ENCODE peak calls at places on chromosomes 11 and 22, in nine cellular contexts. O is endothelial cell of umbilical vein, V is Peyer's patch, C is stomach, Y is upper lobe of left lung, A is transverse colon, N is prostate gland, B is H1, E is esophagus squamous epithelium. R is an unnamed sample.

GRCh38 chr22:46528121-46528610 is 9.3 kb downstream of the CELSR1 start:
- DNase-seq in O (peak; percentile 27), V (no peak), C (no peak), Y (no peak), A (no peak), N (peak; percentile 34), B (no peak), E (no peak), R (no peak)

GRCh38 chr11:70073188-70073817 is 4.8 kb upstream of the ANO1 start:
- DNase-seq in O (peak; percentile 24), V (no peak), C (no peak), Y (no peak), A (no peak), N (no peak), B (no peak), E (no peak), R (no peak)

GRCh38 chr22:41106122-41106968 is 14.0 kb downstream of the EP300 start:
- DNase-seq in O (no peak), V (no peak), C (no peak), Y (no peak), A (no peak), N (no peak), B (no peak), E (no peak), R (no peak)

GRCh38 chr11:38867338-38867737 is 2269.3 kb upstream of the RAG2 start:
- DNase-seq in O (no peak), V (no peak), C (no peak), Y (no peak), A (no peak), N (no peak), B (no peak), E (no peak), R (no peak)

GRCh38 chr11:115500547-115501503 is 3.4 kb downstream of the CADM1 start:
- DNase-seq in O (no peak), V (no peak), C (no peak), Y (no peak), A (no peak), N (peak; percentile 23), B (no peak), E (no peak), R (no peak)

GRCh38 chr22:42500164-42500835 is 19.3 kb downstream of the RRP7A start:
- DNase-seq in O (peak; percentile 55), V (peak; percentile 79), C (peak; percentile 89), Y (peak; percentile 97), A (peak; percentile 92), N (peak; percentile 86), B (peak; percentile 73), E (peak; percentile 41), R (peak; percentile 90)

GRCh38 chr11:133911169-133911568 is 45.6 kb downstream of the IGSF9B start:
- DNase-seq in O (no peak), V (no peak), C (no peak), Y (no peak), A (no peak), N (no peak), B (no peak), E (no peak), R (no peak)

GRCh38 chr11:45179686-45180085 is 33.2 kb downstream of the PRDM11 start:
- DNase-seq in O (no peak), V (no peak), C (no peak), Y (no peak), A (no peak), N (no peak), B (no peak), E (no peak), R (no peak)

GRCh38 chr11:46348566-46348981 is 1.3 kb downstream of the DGKZ start:
- DNase-seq in O (no peak), V (no peak), C (no peak), Y (no peak), A (peak; percentile 39), N (no peak), B (no peak), E (no peak), R (peak; percentile 66)

GRCh38 chr11:119262668-119263351 is 54.1 kb downstream of the MCAM start:
- DNase-seq in O (peak; percentile 71), V (no peak), C (no peak), Y (no peak), A (no peak), N (no peak), B (no peak), E (no peak), R (no peak)

GRCh38 chr11:101866619-101867491 is 48.0 kb upstream of the CEP126 start:
- DNase-seq in O (peak; percentile 29), V (no peak), C (no peak), Y (no peak), A (no peak), N (no peak), B (no peak), E (no peak), R (no peak)

GRCh38 chr22:37660709-37661045 is 2.2 kb downstream of the PDXP start:
- DNase-seq in O (no peak), V (no peak), C (no peak), Y (no peak), A (no peak), N (no peak), B (no peak), E (no peak), R (no peak)

GRCh38 chr22:27311666-27312566 is 489.6 kb downstream of the MN1 start:
- DNase-seq in O (no peak), V (no peak), C (no peak), Y (peak; percentile 19), A (peak; percentile 23), N (no peak), B (no peak), E (no peak), R (no peak)

GRCh38 chr11:126646701-126647209 is 291.3 kb downstream of the ST3GAL4 start:
- DNase-seq in O (no peak), V (no peak), C (no peak), Y (no peak), A (no peak), N (no peak), B (no peak), E (no peak), R (no peak)

GRCh38 chr22:49768511-49768910 is 59.2 kb downstream of the BRD1 start:
- DNase-seq in O (no peak), V (no peak), C (no peak), Y (peak; percentile 70), A (peak; percentile 1), N (no peak), B (no peak), E (no peak), R (no peak)

GRCh38 chr11:27627979-27628378 is 72.3 kb downstream of the BDNF start:
- DNase-seq in O (no peak), V (no peak), C (no peak), Y (no peak), A (no peak), N (no peak), B (no peak), E (no peak), R (no peak)
- TF ChIP-seq POLR2A in O (no peak), V (no peak), C (no peak), Y (no peak), A (no peak), N (no peak), B (peak; percentile 83), E (no peak), R (no peak)

GRCh38 chr22:32576553-32577255 is 102.1 kb downstream of the FBXO7 start:
- DNase-seq in O (no peak), V (no peak), C (no peak), Y (no peak), A (no peak), N (peak; percentile 65), B (no peak), E (no peak), R (no peak)
- H3K36me3 ChIP-seq in O (no peaks in the 10 kb centered on the region), V (no peaks in the 10 kb centered on the region), C (no peaks in the 10 kb centered on the region), Y (no peaks in the 10 kb centered on the region), A (no peaks in the 10 kb centered on the region), N (no peaks in the 10 kb centered on the region), B (no peaks in the 10 kb centered on the region), E (no peaks in the 10 kb centered on the region), R (no peaks in the 10 kb centered on the region)

DNA sequence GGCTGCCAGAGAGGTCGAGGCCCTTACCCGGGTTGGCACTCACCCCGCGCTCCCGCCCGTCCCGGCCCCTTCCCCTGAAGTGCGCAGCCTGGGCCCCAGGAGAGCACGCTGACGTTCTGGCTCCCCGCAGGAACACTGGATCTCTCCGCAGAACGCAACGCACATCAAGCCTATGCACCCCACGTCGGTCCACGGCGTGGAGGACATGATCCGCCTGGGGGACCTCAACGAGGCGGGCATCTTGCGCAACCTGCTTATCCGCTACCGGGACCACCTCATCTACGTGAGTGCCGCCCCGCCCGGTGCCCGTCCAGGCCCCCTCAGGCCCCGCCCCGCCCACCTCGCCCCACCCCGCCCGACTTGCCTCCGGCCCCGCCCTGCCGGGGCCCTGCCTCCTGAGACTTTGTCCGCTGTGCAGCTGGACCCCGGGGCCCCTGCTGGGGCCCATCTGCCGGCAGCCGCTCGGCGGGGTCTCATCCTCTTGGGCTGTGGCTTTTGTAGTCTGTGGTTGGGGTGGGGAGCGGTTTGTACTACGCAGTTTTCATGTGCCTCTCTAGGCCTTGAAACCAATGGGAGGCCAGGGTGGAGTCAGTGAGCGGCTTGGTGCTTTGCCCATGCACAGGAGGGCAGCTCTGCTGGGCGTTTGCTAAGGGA is 19.7 kb downstream of the MYO7A start:
- DNase-seq in O (no peak), V (no peak), C (peak; percentile 44), Y (peak; percentile 87), A (peak; percentile 46), N (no peak), B (peak; percentile 29), E (no peak), R (no peak)
- H3K4me3 ChIP-seq in O (no peak overlapping the region), V (peak overlapping the region; percentile 35), C (peak overlapping the region; percentile 40), Y (peak overlapping the region; percentile 44), A (peak overlapping the region; percentile 7), N (peak overlapping the region; percentile 19), B (peak overlapping the region; percentile 54), E (peak overlapping the region; percentile 22), R (no peak overlapping the region)

GRCh38 chr11:34053161-34053686 is 1.7 kb downstream of the CAPRIN1 start:
- DNase-seq in O (peak; percentile 80), V (peak; percentile 85), C (peak; percentile 77), Y (peak; percentile 55), A (peak; percentile 83), N (peak; percentile 73), B (no peak), E (peak; percentile 9), R (peak; percentile 75)
- TF ChIP-seq POLR2A in O (no peak), V (peak; percentile 21), C (no peak), Y (peak; percentile 15), A (peak; percentile 56), N (peak; percentile 31), B (peak; percentile 67), E (no peak), R (peak; percentile 51)

DNA sequence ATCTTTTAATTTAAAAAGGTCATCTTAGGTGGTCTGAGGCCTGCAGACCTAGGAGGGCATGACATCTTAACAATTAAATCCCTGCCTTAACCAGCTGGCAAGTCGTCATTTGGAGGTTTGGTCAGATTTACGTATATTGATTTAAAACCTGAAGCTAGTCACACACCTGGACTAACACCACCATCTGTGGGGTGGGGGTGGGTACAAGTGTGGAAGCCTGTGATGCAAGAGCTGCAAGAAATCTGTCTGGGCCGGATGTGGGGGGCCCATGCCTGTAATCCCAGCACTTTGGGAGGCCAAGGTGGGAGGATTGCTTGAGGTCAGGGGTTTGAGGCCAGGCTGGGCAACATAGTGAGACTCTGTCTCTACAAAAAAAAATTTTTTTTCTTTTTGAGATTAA is 11.6 kb downstream of the CCDC87 start:
- DNase-seq in O (no peak), V (no peak), C (no peak), Y (no peak), A (no peak), N (no peak), B (no peak), E (no peak), R (no peak)
- H3K36me3 ChIP-seq in O (no peaks in the 10 kb centered on the region), V (no peaks in the 10 kb centered on the region), C (no peaks in the 10 kb centered on the region), Y (no peaks in the 10 kb centered on the region), A (no peaks in the 10 kb centered on the region), N (no peaks in the 10 kb centered on the region), B (no peaks in the 10 kb centered on the region), E (no peaks in the 10 kb centered on the region), R (no peaks in the 10 kb centered on the region)

R was measured in body of pancreas.